ENCODE peak calls at places on chromosome 12, in five cellular contexts. One of them, this sample, is unnamed.

GRCh38 chr12:131852551-131853299 is 24.5 kb downstream of the MMP17 start:
- DNase-seq in stimulated activated CD4-positive, alpha-beta T cell treated with anti-CD3 and anti-CD28 coated beads, TNF-alpha, amount 100 ng/mL, for 48 hours: no peak
- DNase-seq in activated CD4-positive, alpha-beta T cell treated with anti-CD3 and anti-CD28 coated beads for 48 hours: no peak
- DNase-seq in activated naive CD4-positive, alpha-beta T cell treated with Interleukin-2 at 50 U/mL for 16 hours: no peak
- DNase-seq in AG10803: peak; percentile 49
- DNase-seq in this sample: no peak

GRCh38 chr12:109541412-109541725 is 31.9 kb downstream of the MMAB start:
- DNase-seq in activated naive CD4-positive, alpha-beta T cell treated with Interleukin-2 at 50 U/mL for 16 hours: no peak
- DNase-seq in AG10803: peak; percentile 44
- DNase-seq in activated CD4-positive, alpha-beta T cell treated with anti-CD3 and anti-CD28 coated beads for 48 hours: no peak
- DNase-seq in stimulated activated CD4-positive, alpha-beta T cell treated with anti-CD3 and anti-CD28 coated beads, TNF-alpha, amount 100 ng/mL, for 48 hours: no peak
- DNase-seq in this sample: no peak

GRCh38 chr12:79444089-79444488 is 246.7 kb downstream of the PAWR start:
- DNase-seq in activated CD4-positive, alpha-beta T cell treated with anti-CD3 and anti-CD28 coated beads for 48 hours: no peak
- DNase-seq in stimulated activated CD4-positive, alpha-beta T cell treated with anti-CD3 and anti-CD28 coated beads, TNF-alpha, amount 100 ng/mL, for 48 hours: no peak
- DNase-seq in activated naive CD4-positive, alpha-beta T cell treated with Interleukin-2 at 50 U/mL for 16 hours: no peak
- DNase-seq in AG10803: peak; percentile 37
- DNase-seq in this sample: no peak

GRCh38 chr12:64007853-64008252 is 163.4 kb downstream of the SRGAP1 start:
- DNase-seq in activated CD4-positive, alpha-beta T cell treated with anti-CD3 and anti-CD28 coated beads for 48 hours: no peak
- DNase-seq in AG10803: no peak
- DNase-seq in stimulated activated CD4-positive, alpha-beta T cell treated with anti-CD3 and anti-CD28 coated beads, TNF-alpha, amount 100 ng/mL, for 48 hours: no peak
- DNase-seq in activated naive CD4-positive, alpha-beta T cell treated with Interleukin-2 at 50 U/mL for 16 hours: no peak
- DNase-seq in this sample: no peak

GRCh38 chr12:81221681-81222080 is 143.8 kb downstream of the ACSS3 start:
- DNase-seq in activated CD4-positive, alpha-beta T cell treated with anti-CD3 and anti-CD28 coated beads for 48 hours: no peak
- DNase-seq in activated naive CD4-positive, alpha-beta T cell treated with Interleukin-2 at 50 U/mL for 16 hours: no peak
- DNase-seq in AG10803: peak; percentile 37
- DNase-seq in stimulated activated CD4-positive, alpha-beta T cell treated with anti-CD3 and anti-CD28 coated beads, TNF-alpha, amount 100 ng/mL, for 48 hours: no peak
- DNase-seq in this sample: no peak

GRCh38 chr12:91432079-91432478 is 249.5 kb upstream of the DCN start:
- DNase-seq in activated naive CD4-positive, alpha-beta T cell treated with Interleukin-2 at 50 U/mL for 16 hours: no peak
- DNase-seq in activated CD4-positive, alpha-beta T cell treated with anti-CD3 and anti-CD28 coated beads for 48 hours: no peak
- DNase-seq in stimulated activated CD4-positive, alpha-beta T cell treated with anti-CD3 and anti-CD28 coated beads, TNF-alpha, amount 100 ng/mL, for 48 hours: no peak
- DNase-seq in AG10803: no peak
- DNase-seq in this sample: no peak

GRCh38 chr12:103503546-103504480 is 8.0 kb upstream of the C12orf42 start:
- DNase-seq in activated naive CD4-positive, alpha-beta T cell treated with Interleukin-2 at 50 U/mL for 16 hours: peak; percentile 46
- DNase-seq in stimulated activated CD4-positive, alpha-beta T cell treated with anti-CD3 and anti-CD28 coated beads, TNF-alpha, amount 100 ng/mL, for 48 hours: no peak
- DNase-seq in AG10803: no peak
- DNase-seq in activated CD4-positive, alpha-beta T cell treated with anti-CD3 and anti-CD28 coated beads for 48 hours: peak; percentile 72
- DNase-seq in this sample: peak; percentile 82

GRCh38 chr12:6213969-6214368 is 13.8 kb downstream of the CD9 start:
- DNase-seq in activated CD4-positive, alpha-beta T cell treated with anti-CD3 and anti-CD28 coated beads for 48 hours: no peak
- DNase-seq in AG10803: no peak
- DNase-seq in activated naive CD4-positive, alpha-beta T cell treated with Interleukin-2 at 50 U/mL for 16 hours: no peak
- DNase-seq in stimulated activated CD4-positive, alpha-beta T cell treated with anti-CD3 and anti-CD28 coated beads, TNF-alpha, amount 100 ng/mL, for 48 hours: no peak
- DNase-seq in this sample: no peak

GRCh38 chr12:106814649-106815048 is 40.2 kb downstream of the RIC8B start:
- DNase-seq in activated CD4-positive, alpha-beta T cell treated with anti-CD3 and anti-CD28 coated beads for 48 hours: no peak
- DNase-seq in stimulated activated CD4-positive, alpha-beta T cell treated with anti-CD3 and anti-CD28 coated beads, TNF-alpha, amount 100 ng/mL, for 48 hours: no peak
- DNase-seq in activated naive CD4-positive, alpha-beta T cell treated with Interleukin-2 at 50 U/mL for 16 hours: no peak
- DNase-seq in AG10803: no peak
- DNase-seq in this sample: no peak

GRCh38 chr12:55932546-55932919 is 1.6 kb downstream of the DGKA start:
- DNase-seq in activated CD4-positive, alpha-beta T cell treated with anti-CD3 and anti-CD28 coated beads for 48 hours: peak; percentile 58
- DNase-seq in stimulated activated CD4-positive, alpha-beta T cell treated with anti-CD3 and anti-CD28 coated beads, TNF-alpha, amount 100 ng/mL, for 48 hours: no peak
- DNase-seq in activated naive CD4-positive, alpha-beta T cell treated with Interleukin-2 at 50 U/mL for 16 hours: peak; percentile 54
- DNase-seq in AG10803: peak; percentile 46
- DNase-seq in this sample: peak; percentile 81

GRCh38 chr12:129871991-129872969 is 31.5 kb downstream of the TMEM132D start:
- DNase-seq in activated naive CD4-positive, alpha-beta T cell treated with Interleukin-2 at 50 U/mL for 16 hours: no peak
- DNase-seq in activated CD4-positive, alpha-beta T cell treated with anti-CD3 and anti-CD28 coated beads for 48 hours: no peak
- DNase-seq in stimulated activated CD4-positive, alpha-beta T cell treated with anti-CD3 and anti-CD28 coated beads, TNF-alpha, amount 100 ng/mL, for 48 hours: no peak
- DNase-seq in AG10803: no peak
- DNase-seq in this sample: no peak

GRCh38 chr12:52029686-52030085 is 21.6 kb upstream of the NR4A1 start:
- DNase-seq in stimulated activated CD4-positive, alpha-beta T cell treated with anti-CD3 and anti-CD28 coated beads, TNF-alpha, amount 100 ng/mL, for 48 hours: no peak
- DNase-seq in AG10803: no peak
- DNase-seq in activated naive CD4-positive, alpha-beta T cell treated with Interleukin-2 at 50 U/mL for 16 hours: no peak
- DNase-seq in activated CD4-positive, alpha-beta T cell treated with anti-CD3 and anti-CD28 coated beads for 48 hours: no peak
- DNase-seq in this sample: no peak

GRCh38 chr12:27305673-27306504 is 26.7 kb upstream of the BMAL2 start:
- DNase-seq in activated CD4-positive, alpha-beta T cell treated with anti-CD3 and anti-CD28 coated beads for 48 hours: no peak
- DNase-seq in stimulated activated CD4-positive, alpha-beta T cell treated with anti-CD3 and anti-CD28 coated beads, TNF-alpha, amount 100 ng/mL, for 48 hours: no peak
- DNase-seq in AG10803: peak; percentile 60
- DNase-seq in activated naive CD4-positive, alpha-beta T cell treated with Interleukin-2 at 50 U/mL for 16 hours: no peak
- DNase-seq in this sample: no peak

GRCh38 chr12:105358789-105359188 is 28.3 kb downstream of the C12orf75 start:
- DNase-seq in stimulated activated CD4-positive, alpha-beta T cell treated with anti-CD3 and anti-CD28 coated beads, TNF-alpha, amount 100 ng/mL, for 48 hours: no peak
- DNase-seq in activated CD4-positive, alpha-beta T cell treated with anti-CD3 and anti-CD28 coated beads for 48 hours: no peak
- DNase-seq in activated naive CD4-positive, alpha-beta T cell treated with Interleukin-2 at 50 U/mL for 16 hours: no peak
- DNase-seq in AG10803: no peak
- DNase-seq in this sample: no peak

GRCh38 chr12:76890407-76891143 is 11.8 kb upstream of the CSRP2 start:
- DNase-seq in activated naive CD4-positive, alpha-beta T cell treated with Interleukin-2 at 50 U/mL for 16 hours: peak; percentile 34
- DNase-seq in stimulated activated CD4-positive, alpha-beta T cell treated with anti-CD3 and anti-CD28 coated beads, TNF-alpha, amount 100 ng/mL, for 48 hours: peak; percentile 61
- DNase-seq in activated CD4-positive, alpha-beta T cell treated with anti-CD3 and anti-CD28 coated beads for 48 hours: peak; percentile 79
- DNase-seq in AG10803: no peak
- DNase-seq in this sample: peak; percentile 71

GRCh38 chr12:92593734-92594402 is 108.9 kb upstream of the PLEKHG7 start:
- DNase-seq in stimulated activated CD4-positive, alpha-beta T cell treated with anti-CD3 and anti-CD28 coated beads, TNF-alpha, amount 100 ng/mL, for 48 hours: peak; percentile 45
- DNase-seq in AG10803: peak; percentile 92
- DNase-seq in activated naive CD4-positive, alpha-beta T cell treated with Interleukin-2 at 50 U/mL for 16 hours: peak; percentile 77
- DNase-seq in activated CD4-positive, alpha-beta T cell treated with anti-CD3 and anti-CD28 coated beads for 48 hours: peak; percentile 79
- DNase-seq in this sample: peak; percentile 91

GRCh38 chr12:120211904-120212283 is 11.0 kb upstream of the RPLP0 start:
- DNase-seq in AG10803: no peak
- DNase-seq in stimulated activated CD4-positive, alpha-beta T cell treated with anti-CD3 and anti-CD28 coated beads, TNF-alpha, amount 100 ng/mL, for 48 hours: no peak
- DNase-seq in activated naive CD4-positive, alpha-beta T cell treated with Interleukin-2 at 50 U/mL for 16 hours: no peak
- DNase-seq in activated CD4-positive, alpha-beta T cell treated with anti-CD3 and anti-CD28 coated beads for 48 hours: no peak
- DNase-seq in this sample: no peak

GRCh38 chr12:104985206-104985605 is 910 bp upstream of the NOPCHAP1 start:
- DNase-seq in AG10803: no peak
- DNase-seq in activated naive CD4-positive, alpha-beta T cell treated with Interleukin-2 at 50 U/mL for 16 hours: no peak
- DNase-seq in activated CD4-positive, alpha-beta T cell treated with anti-CD3 and anti-CD28 coated beads for 48 hours: no peak
- DNase-seq in stimulated activated CD4-positive, alpha-beta T cell treated with anti-CD3 and anti-CD28 coated beads, TNF-alpha, amount 100 ng/mL, for 48 hours: no peak
- DNase-seq in this sample: no peak

GRCh38 chr12:27868165-27868564 is 88.1 kb upstream of the MANSC4 start:
- DNase-seq in activated CD4-positive, alpha-beta T cell treated with anti-CD3 and anti-CD28 coated beads for 48 hours: no peak
- DNase-seq in stimulated activated CD4-positive, alpha-beta T cell treated with anti-CD3 and anti-CD28 coated beads, TNF-alpha, amount 100 ng/mL, for 48 hours: no peak
- DNase-seq in AG10803: peak; percentile 95
- DNase-seq in activated naive CD4-positive, alpha-beta T cell treated with Interleukin-2 at 50 U/mL for 16 hours: no peak
- DNase-seq in this sample: no peak

GRCh38 chr12:124405592-124405991 is 110.7 kb downstream of the RFLNA start:
- DNase-seq in AG10803: no peak
- DNase-seq in activated naive CD4-positive, alpha-beta T cell treated with Interleukin-2 at 50 U/mL for 16 hours: no peak
- DNase-seq in stimulated activated CD4-positive, alpha-beta T cell treated with anti-CD3 and anti-CD28 coated beads, TNF-alpha, amount 100 ng/mL, for 48 hours: no peak
- DNase-seq in activated CD4-positive, alpha-beta T cell treated with anti-CD3 and anti-CD28 coated beads for 48 hours: no peak
- DNase-seq in this sample: no peak

GRCh38 chr12:112900298-112901145 is 6.2 kb upstream of the OAS1 start:
- DNase-seq in stimulated activated CD4-positive, alpha-beta T cell treated with anti-CD3 and anti-CD28 coated beads, TNF-alpha, amount 100 ng/mL, for 48 hours: peak; percentile 39
- DNase-seq in activated CD4-positive, alpha-beta T cell treated with anti-CD3 and anti-CD28 coated beads for 48 hours: peak; percentile 54
- DNase-seq in AG10803: peak; percentile 42
- DNase-seq in activated naive CD4-positive, alpha-beta T cell treated with Interleukin-2 at 50 U/mL for 16 hours: peak; percentile 34
- DNase-seq in this sample: peak; percentile 70

GRCh38 chr12:124923906-124924734 is 9.7 kb upstream of the UBC start:
- DNase-seq in activated CD4-positive, alpha-beta T cell treated with anti-CD3 and anti-CD28 coated beads for 48 hours: no peak
- DNase-seq in AG10803: peak; percentile 86
- DNase-seq in activated naive CD4-positive, alpha-beta T cell treated with Interleukin-2 at 50 U/mL for 16 hours: no peak
- DNase-seq in stimulated activated CD4-positive, alpha-beta T cell treated with anti-CD3 and anti-CD28 coated beads, TNF-alpha, amount 100 ng/mL, for 48 hours: no peak
- DNase-seq in this sample: peak; percentile 22

This sample was measured in activated effector memory CD4-positive, alpha-beta T cell treated with anti-CD3 and anti-CD28 coated beads, Interleukin-2, amount 50 U/mL, for 16 hours.